ENCODE peak calls at places on chromosomes 2 and 18, in five cellular contexts. R, O, U, T and S are unnamed samples.

GRCh38 chr18:4842287-4842686 is 354.8 kb downstream of the AKAIN1 start:
- DNase-seq in R (no peak), O (no peak), U (no peak), T (no peak), S (no peak)

GRCh38 chr18:62751341-62751821 is 36.0 kb downstream of the PHLPP1 start:
- DNase-seq in R (no peak), O (no peak), U (peak; percentile 35), T (no peak), S (no peak)

GRCh38 chr2:177467646-177468045 is 75.1 kb downstream of the AGPS start:
- DNase-seq in R (no peak), O (no peak), U (no peak), T (no peak), S (no peak)

GRCh38 chr2:196415384-196415783 is 224.1 kb upstream of the CCDC150 start:
- DNase-seq in R (no peak), O (no peak), U (no peak), T (no peak), S (no peak)

GRCh38 chr2:139122711-139123158 is 342.5 kb upstream of the NXPH2 start:
- DNase-seq in R (peak; percentile 80), O (no peak), U (no peak), T (no peak), S (no peak)

GRCh38 chr2:144519934-144520717 is at the start of gene ZEB2:
- DNase-seq in R (peak; percentile 19), O (peak; percentile 80), U (peak; percentile 69), T (no peak), S (no peak)

GRCh38 chr2:224837558-224837957 is 121.4 kb upstream of the CCDC195 start:
- DNase-seq in R (no peak), O (no peak), U (no peak), T (no peak), S (no peak)

GRCh38 chr18:74512321-74513053 is 16.3 kb downstream of the CNDP2 start:
- DNase-seq in R (no peak), O (no peak), U (no peak), T (no peak), S (no peak)

GRCh38 chr2:11490194-11490593 is 24.2 kb upstream of the E2F6 start:
- DNase-seq in R (no peak), O (no peak), U (no peak), T (no peak), S (no peak)

GRCh38 chr2:150280255-150280654 is 207.2 kb downstream of the RND3 start:
- DNase-seq in R (no peak), O (peak; percentile 68), U (peak; percentile 39), T (no peak), S (no peak)

GRCh38 chr18:21243041-21243431 is 1.0 kb downstream of the GREB1L start:
- DNase-seq in R (no peak), O (no peak), U (no peak), T (no peak), S (no peak)

GRCh38 chr2:199902486-199903110 is 8.5 kb upstream of the C2orf69 start:
- DNase-seq in R (no peak), O (no peak), U (no peak), T (no peak), S (no peak)
- H3K4me3 ChIP-seq in R (no peak overlapping the region), O (no peak overlapping the region), U (no peak overlapping the region), T (no peak overlapping the region), S (no peak overlapping the region)

DNA sequence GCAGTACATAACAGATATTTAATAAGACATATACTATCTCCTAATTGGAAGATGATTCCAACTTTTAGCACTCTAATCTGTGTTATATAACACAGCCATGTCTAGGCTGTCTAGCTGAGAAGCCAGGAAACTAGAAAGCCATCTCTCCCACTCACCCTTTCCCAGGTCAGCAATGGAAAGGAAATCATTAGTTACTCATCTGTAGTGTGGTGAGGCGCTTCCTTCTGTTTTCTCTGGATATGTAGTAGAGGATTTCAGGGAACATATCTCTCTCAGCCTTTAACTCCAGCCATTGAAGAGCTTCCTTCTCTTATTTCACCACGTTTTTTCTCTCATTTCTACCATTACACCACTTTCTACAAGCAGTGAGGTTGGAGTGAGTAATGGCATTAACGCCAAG is 19.4 kb downstream of the RBBP8 start:
- DNase-seq in R (no peak), O (no peak), U (no peak), T (no peak), S (no peak)
- H3K36me3 ChIP-seq in R (peaks cover 32% of the 10 kb centered on the region), O (no peaks in the 10 kb centered on the region), U (peaks cover 4% of the 10 kb centered on the region), T (no peaks in the 10 kb centered on the region), S (no peaks in the 10 kb centered on the region)

DNA sequence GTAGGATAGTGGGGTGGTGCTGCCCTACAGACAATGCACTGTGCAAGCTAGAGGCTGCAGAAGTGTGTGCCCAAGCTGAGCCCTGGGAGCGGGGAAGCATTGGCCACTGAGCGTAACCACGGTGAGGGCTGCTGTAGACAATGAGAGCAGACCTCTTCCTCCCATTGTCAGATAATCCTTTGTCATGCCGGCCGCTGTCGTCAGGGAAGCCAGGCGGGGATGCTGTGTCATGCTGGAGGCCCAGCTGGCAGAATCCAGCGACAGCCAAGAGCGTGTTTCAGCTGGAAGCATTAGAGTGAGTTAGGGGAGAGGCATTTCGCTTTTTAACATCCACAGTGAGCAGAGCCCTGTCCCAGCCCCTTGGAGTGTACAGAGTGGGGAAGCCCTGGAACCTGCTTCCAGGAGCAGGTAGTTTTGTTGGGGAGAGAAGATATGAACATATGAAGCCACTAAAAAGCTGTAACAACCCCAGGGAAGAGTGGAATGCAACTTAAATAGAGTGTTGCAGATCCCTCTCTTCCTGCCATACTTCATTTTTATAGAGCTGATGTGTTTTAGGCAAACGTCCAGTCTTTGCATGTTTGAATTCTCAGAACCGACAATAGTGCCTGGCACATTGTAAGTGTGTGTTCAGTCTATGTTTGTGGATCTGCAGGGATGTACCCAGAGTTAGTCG is 7.0 kb downstream of the CTIF start:
- DNase-seq in R (no peak), O (peak; percentile 55), U (peak; percentile 54), T (no peak), S (no peak)
- H3K4me1 ChIP-seq in R (peaks cover 45% of the 10 kb centered on the region), O (no peaks in the 10 kb centered on the region), U (peaks cover 73% of the 10 kb centered on the region), T (no peaks in the 10 kb centered on the region), S (no peaks in the 10 kb centered on the region)

GRCh38 chr2:9674931-9675330 is 44.1 kb upstream of the YWHAQ start:
- DNase-seq in R (no peak), O (no peak), U (no peak), T (no peak), S (no peak)
- H3K4me3 ChIP-seq in R (no peak overlapping the region), O (no peak overlapping the region), U (no peak overlapping the region), T (no peak overlapping the region), S (no peak overlapping the region)

GRCh38 chr2:175929850-175930249 is 72.2 kb downstream of the LNPK start:
- DNase-seq in R (no peak), O (no peak), U (no peak), T (no peak), S (no peak)
- H3K36me3 ChIP-seq in R (no peaks in the 10 kb centered on the region), O (no peaks in the 10 kb centered on the region), U (no peaks in the 10 kb centered on the region), T (peaks cover under 1% of the 10 kb centered on the region), S (peaks cover 6% of the 10 kb centered on the region)

GRCh38 chr2:56705713-56706112 is 521.9 kb downstream of the CCDC85A start:
- DNase-seq in R (no peak), O (no peak), U (no peak), T (no peak), S (no peak)
- H3K4me1 ChIP-seq in R (no peaks in the 10 kb centered on the region), O (no peaks in the 10 kb centered on the region), U (no peaks in the 10 kb centered on the region), T (no peaks in the 10 kb centered on the region), S (no peaks in the 10 kb centered on the region)

GRCh38 chr2:238863231-238863630 is 15.3 kb downstream of the TWIST2 start:
- DNase-seq in R (no peak), O (no peak), U (no peak), T (no peak), S (no peak)

GRCh38 chr2:238863749-238864206 is 15.9 kb downstream of the TWIST2 start:
- DNase-seq in R (no peak), O (no peak), U (no peak), T (no peak), S (no peak)

GRCh38 chr2:238860966-238861730 is 13.3 kb downstream of the TWIST2 start:
- DNase-seq in R (no peak), O (no peak), U (peak; percentile 36), T (no peak), S (no peak)

GRCh38 chr2:238862701-238863100 is 14.8 kb downstream of the TWIST2 start:
- DNase-seq in R (no peak), O (no peak), U (no peak), T (no peak), S (no peak)

DNA sequence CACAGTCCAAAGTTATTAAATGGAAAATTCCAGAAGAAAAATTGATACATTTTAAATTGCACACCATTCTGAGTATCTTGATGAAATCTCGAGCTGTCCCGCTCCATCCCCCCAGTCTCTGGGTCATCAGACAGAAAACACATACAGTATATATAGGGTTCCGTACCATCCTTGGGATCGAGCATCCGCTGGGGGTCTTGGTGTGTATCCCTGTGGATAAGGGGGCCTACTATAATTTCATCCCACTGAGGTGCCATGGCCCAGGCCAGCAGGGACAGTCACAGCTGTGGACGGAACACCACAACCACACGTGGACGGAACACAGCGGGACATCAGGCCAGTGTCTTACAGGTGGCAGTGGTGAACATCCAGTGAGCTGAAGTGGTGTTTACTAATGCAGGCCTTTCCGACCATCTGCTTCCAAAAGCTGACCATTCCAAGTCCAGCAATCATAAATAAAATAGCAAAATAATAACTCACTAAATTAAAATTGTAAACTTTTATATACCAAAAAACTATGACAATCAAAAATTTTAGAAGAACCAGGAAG is 14.0 kb downstream of the TWIST2 start:
- DNase-seq in R (no peak), O (no peak), U (no peak), T (no peak), S (no peak)
- H3K4me3 ChIP-seq in R (no peak overlapping the region), O (no peak overlapping the region), U (no peak overlapping the region), T (no peak overlapping the region), S (no peak overlapping the region)

GRCh38 chr2:79975791-79976565 is 328.6 kb downstream of the LRRTM1 start:
- DNase-seq in R (no peak), O (no peak), U (no peak), T (no peak), S (no peak)
- H3K36me3 ChIP-seq in R (no peaks in the 10 kb centered on the region), O (no peaks in the 10 kb centered on the region), U (no peaks in the 10 kb centered on the region), T (no peaks in the 10 kb centered on the region), S (no peaks in the 10 kb centered on the region)

GRCh38 chr18:57437433-57437781 is 2.2 kb downstream of the ONECUT2 start:
- DNase-seq in R (no peak), O (no peak), U (no peak), T (no peak), S (no peak)

GRCh38 chr18:57439617-57439975 is 4.4 kb downstream of the ONECUT2 start:
- DNase-seq in R (no peak), O (no peak), U (no peak), T (no peak), S (no peak)

GRCh38 chr18:57439985-57440330 is 4.8 kb downstream of the ONECUT2 start:
- DNase-seq in R (no peak), O (no peak), U (no peak), T (no peak), S (no peak)

GRCh38 chr18:57437782-57438668 is 2.9 kb downstream of the ONECUT2 start:
- DNase-seq in R (peak; percentile 40), O (no peak), U (peak; percentile 60), T (no peak), S (no peak)

GRCh38 chr18:57438669-57439616 is 3.8 kb downstream of the ONECUT2 start:
- DNase-seq in R (no peak), O (no peak), U (no peak), T (no peak), S (no peak)
- H3K4me1 ChIP-seq in R (peaks cover 24% of the 10 kb centered on the region), O (peaks cover 22% of the 10 kb centered on the region), U (peaks cover 27% of the 10 kb centered on the region), T (peaks cover 22% of the 10 kb centered on the region), S (no peaks in the 10 kb centered on the region)